ENCODE peak calls at places on chromosomes 7 and 10, in five cellular contexts. I is A549, F is psoas muscle, S is AG10803, Q is fibroblast of villous mesenchyme. H is an unnamed sample.

GRCh38 chr7:101743995-101744360 is 73.4 kb upstream of the CUX1 start:
- DNase-seq in Q (no peak), S (no peak), F (no peak), I (no peak), H (no peak)

GRCh38 chr7:100863406-100863950 is 3.7 kb upstream of the TRIP6 start:
- DNase-seq in I (no peak), Q (no peak), S (no peak), F (no peak), H (peak)

GRCh38 chr10:119206603-119207366 is 586 bp upstream of the GRK5 start:
- DNase-seq in S (peak), Q (peak), I (peak), F (peak), H (peak)

GRCh38 chr10:101441539-101442455 is 87.8 kb downstream of the BTRC start:
- DNase-seq in S (peak), Q (peak), F (no peak), I (peak), H (peak)

GRCh38 chr10:68602434-68602833 is 42.3 kb downstream of the TET1 start:
- DNase-seq in F (no peak), Q (no peak), S (no peak), I (no peak), H (no peak)

GRCh38 chr7:151930026-151930653 is 26.1 kb upstream of the GALNTL5 start:
- DNase-seq in F (no peak), S (no peak), Q (no peak), I (no peak), H (no peak)

GRCh38 chr10:69498711-69499471 is 47.6 kb downstream of the TSPAN15 start:
- DNase-seq in I (no peak), S (no peak), Q (no peak), F (peak), H (no peak)

GRCh38 chr7:95340491-95340890 is 16.2 kb upstream of the PON1 start:
- DNase-seq in F (no peak), S (no peak), Q (no peak), I (no peak), H (no peak)

GRCh38 chr7:64463636-64464375 is 99.1 kb downstream of the ZNF680 start:
- DNase-seq in F (peak), I (no peak), Q (peak), S (peak), H (peak)

GRCh38 chr10:86253171-86254072 is 113.2 kb downstream of the GRID1 start:
- DNase-seq in F (no peak), Q (no peak), I (no peak), S (no peak), H (no peak)

GRCh38 chr10:73043319-73043718 is 53.3 kb downstream of the P4HA1 start:
- DNase-seq in S (no peak), F (no peak), Q (peak), I (no peak), H (no peak)

GRCh38 chr7:112594397-112594796 is 113.6 kb downstream of the LSMEM1 start:
- DNase-seq in F (no peak), Q (peak), I (no peak), S (peak), H (no peak)

GRCh38 chr10:28314211-28314610 is 11.3 kb upstream of the MPP7 start:
- DNase-seq in F (no peak), S (no peak), Q (no peak), I (no peak), H (no peak)

GRCh38 chr7:44534087-44534486 is 7.0 kb downstream of the NPC1L1 start:
- DNase-seq in Q (peak), I (no peak), S (no peak), F (no peak), H (no peak)

GRCh38 chr10:102996876-102997275 is 78.8 kb downstream of the CNNM2 start:
- DNase-seq in F (no peak), S (no peak), Q (no peak), I (no peak), H (no peak)

GRCh38 chr7:156764016-156764669 is 123.6 kb downstream of the RNF32 start:
- DNase-seq in I (peak), F (peak), S (peak), Q (peak), H (peak)

GRCh38 chr10:79322616-79323566 is 24.4 kb upstream of the PPIF start:
- DNase-seq in F (peak), I (no peak), S (peak), Q (peak), H (peak)

GRCh38 chr7:7913506-7913905 is 55.1 kb upstream of the GLCCI1 start:
- DNase-seq in I (no peak), S (peak), F (no peak), Q (peak), H (peak)

GRCh38 chr7:11427686-11428273 is 404.2 kb downstream of the THSD7A start:
- DNase-seq in Q (peak), I (peak), S (peak), F (no peak), H (peak)

GRCh38 chr10:45418859-45419672 is 45.0 kb downstream of the ALOX5 start:
- DNase-seq in F (peak), Q (peak), S (peak), I (no peak), H (peak)

GRCh38 chr7:129923709-129924108 is 29.1 kb downstream of the UBE2H start:
- DNase-seq in F (no peak), S (peak), I (no peak), Q (peak), H (peak)

GRCh38 chr7:69610675-69611037 is 12.4 kb downstream of the AUTS2 start:
- DNase-seq in F (no peak), I (no peak), Q (no peak), S (no peak), H (no peak)

GRCh38 chr10:14060320-14061070 is 270.2 kb downstream of the FRMD4A start:
- DNase-seq in S (no peak), I (no peak), F (no peak), Q (no peak), H (peak)

GRCh38 chr7:140674899-140675701 is 2.4 kb downstream of the ADCK2 start:
- DNase-seq in S (peak), F (no peak), Q (peak), I (peak), H (peak)

GRCh38 chr7:151085329-151085690 is 965 bp upstream of the AGAP3 start:
- DNase-seq in F (peak), Q (no peak), I (no peak), S (no peak), H (no peak)

GRCh38 chr7:128202287-128202957 is 38.7 kb upstream of the LEP start:
- DNase-seq in Q (no peak), F (no peak), I (no peak), S (no peak), H (no peak)

GRCh38 chr10:66565999-66566398 is 359.8 kb upstream of the LRRTM3 start:
- DNase-seq in F (no peak), I (no peak), Q (no peak), S (no peak), H (no peak)

GRCh38 chr7:42574693-42575084 is 337.2 kb downstream of the C7orf25 start:
- DNase-seq in S (peak), F (no peak), I (no peak), Q (peak), H (peak)

GRCh38 chr7:29977926-29978652 is 11.5 kb downstream of the SCRN1 start:
- DNase-seq in I (peak), F (no peak), Q (no peak), S (no peak), H (peak)

GRCh38 chr10:1102392-1102791 is 46.2 kb downstream of the WDR37 start:
- DNase-seq in F (no peak), Q (no peak), I (no peak), S (no peak), H (no peak)

GRCh38 chr10:6211341-6212265 is 8.9 kb downstream of the PFKFB3 start:
- DNase-seq in F (no peak), S (peak), Q (peak), I (no peak), H (peak)

GRCh38 chr10:112435013-112435619 is 11.6 kb downstream of the ZDHHC6 start:
- DNase-seq in I (peak), F (no peak), Q (peak), S (peak), H (no peak)
- TF ChIP-seq CTCF in I (peak), F (peak), Q (peak), S (peak), H (peak)

GRCh38 chr10:126905776-126906703 is 812 bp downstream of the DOCK1 start:
- DNase-seq in S (peak), Q (peak), F (no peak), I (peak), H (peak)
- H3K4me3 ChIP-seq in S (peak), Q (peak), F (peak), I (peak), H (peak)

DNA sequence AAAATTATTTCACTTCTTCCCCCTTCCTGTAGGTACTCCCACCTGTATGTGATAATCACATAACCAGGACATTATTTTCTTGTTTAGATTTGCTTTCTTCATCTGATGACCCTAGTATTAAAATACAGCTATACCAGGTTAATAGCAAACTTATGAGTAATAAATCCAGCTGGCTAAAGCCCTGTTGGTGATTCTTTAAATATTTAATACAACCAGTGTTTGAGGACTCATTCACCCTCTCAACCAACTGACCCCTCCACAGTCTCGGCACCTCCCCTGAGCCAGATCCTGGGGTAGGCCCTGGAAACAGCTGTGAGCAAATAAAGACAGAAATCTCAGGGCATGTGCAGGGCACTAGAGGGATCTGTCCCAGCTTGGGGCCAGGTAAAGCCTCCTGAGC is 58.5 kb downstream of the BLNK start:
- DNase-seq in F (no peak), S (no peak), Q (no peak), I (no peak), H (no peak)
- TF ChIP-seq CTCF in F (no peak), S (no peak), Q (no peak), I (no peak), H (no peak)

GRCh38 chr7:22375359-22376048 is 18.6 kb upstream of the RAPGEF5 start:
- DNase-seq in F (no peak), I (no peak), Q (no peak), S (peak), H (no peak)

GRCh38 chr7:22380333-22380732 is 23.4 kb upstream of the RAPGEF5 start:
- DNase-seq in Q (no peak), I (no peak), S (no peak), F (no peak), H (no peak)

GRCh38 chr7:22373911-22374310 is 17.0 kb upstream of the RAPGEF5 start:
- DNase-seq in I (no peak), S (no peak), Q (no peak), F (no peak), H (no peak)

GRCh38 chr7:22378199-22378961 is 21.4 kb upstream of the RAPGEF5 start:
- DNase-seq in F (no peak), S (no peak), Q (no peak), I (no peak), H (no peak)

DNA sequence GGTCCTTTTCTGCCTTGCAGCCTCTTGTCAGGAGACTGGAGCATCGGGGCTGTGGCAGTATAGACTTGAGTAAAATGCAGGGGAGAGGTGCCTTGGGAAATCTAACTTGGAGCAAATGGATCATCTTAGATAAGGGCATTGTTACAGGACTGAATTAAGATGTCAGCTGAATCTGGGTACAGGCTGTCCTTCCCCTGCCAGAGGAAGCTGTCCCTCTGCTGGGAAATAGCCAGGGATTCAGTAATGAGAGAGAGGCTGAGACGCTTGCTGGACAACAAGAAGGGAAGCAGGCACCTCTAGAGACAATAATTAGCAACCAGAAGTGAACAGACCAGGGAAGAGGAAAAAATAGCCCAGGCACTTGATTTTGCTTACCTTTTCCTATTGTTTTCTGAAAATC is 20.7 kb upstream of the RAPGEF5 start:
- DNase-seq in F (no peak), Q (no peak), I (no peak), S (no peak), H (no peak)
- H3K4me3 ChIP-seq in F (no peak), Q (no peak), I (no peak), S (no peak), H (no peak)

GRCh38 chr10:132372516-132373095 is 24.4 kb upstream of the PWWP2B start:
- DNase-seq in F (no peak), S (no peak), Q (no peak), I (no peak), H (no peak)

GRCh38 chr10:132369636-132370185 is 27.3 kb upstream of the PWWP2B start:
- DNase-seq in Q (no peak), I (no peak), S (no peak), F (no peak), H (no peak)

GRCh38 chr10:132373241-132373955 is 23.6 kb upstream of the PWWP2B start:
- DNase-seq in F (no peak), S (no peak), I (no peak), Q (no peak), H (no peak)

GRCh38 chr10:132370426-132371340 is 26.3 kb upstream of the PWWP2B start:
- DNase-seq in Q (no peak), I (no peak), S (no peak), F (no peak), H (no peak)

DNA sequence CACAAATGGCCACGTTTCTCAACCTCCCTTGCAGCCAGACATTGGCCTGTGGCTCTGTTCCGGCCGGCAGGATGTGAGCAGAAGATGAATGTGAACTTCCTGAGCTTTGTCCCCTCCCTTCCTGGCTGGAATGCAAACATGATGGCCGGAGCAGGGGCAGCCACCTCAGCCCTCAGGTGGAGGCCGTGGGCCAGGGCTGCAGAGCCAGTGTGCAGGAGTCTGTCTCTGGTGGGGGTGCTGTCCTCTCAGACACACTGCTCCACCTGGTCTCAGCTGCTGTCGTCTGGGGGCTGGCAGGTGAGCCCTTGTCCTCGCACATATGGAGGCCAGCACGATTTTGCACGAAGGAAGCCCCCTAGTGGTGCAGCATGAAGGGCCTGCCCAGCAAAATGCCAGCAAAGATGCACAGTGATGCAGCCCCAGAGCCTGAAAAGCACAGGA is 25.3 kb upstream of the PWWP2B start:
- DNase-seq in Q (no peak), I (no peak), F (no peak), S (no peak), H (no peak)
- TF ChIP-seq CTCF in Q (peak), I (peak), F (no peak), S (peak), H (peak)

DNA sequence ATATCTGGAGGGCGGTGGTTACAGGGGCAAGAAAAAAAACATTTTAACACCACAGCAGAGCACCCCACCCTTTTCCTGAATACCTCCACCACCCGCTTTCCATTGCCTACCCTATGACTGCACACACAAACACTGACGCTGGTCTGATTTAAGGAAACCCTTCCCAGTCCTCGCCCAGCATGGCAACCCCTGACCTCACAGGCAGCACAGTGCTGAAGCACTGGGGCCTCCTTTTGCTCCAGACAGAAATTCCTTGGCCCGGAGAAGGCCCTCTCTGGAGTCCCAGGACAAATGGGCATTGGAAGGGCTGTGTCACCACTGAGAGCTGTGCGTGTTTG is 39.2 kb upstream of the DUSP5 start:
- DNase-seq in F (no peak), I (no peak), S (no peak), Q (no peak), H (no peak)
- H3K4me3 ChIP-seq in F (no peak), I (no peak), S (no peak), Q (no peak), H (no peak)

GRCh38 chr7:123209786-123210185 is 10.0 kb upstream of the SLC13A1 start:
- DNase-seq in S (no peak), I (no peak), F (no peak), Q (peak), H (peak)

GRCh38 chr7:123211545-123211944 is 11.8 kb upstream of the SLC13A1 start:
- DNase-seq in Q (no peak), I (no peak), F (no peak), S (no peak), H (no peak)

GRCh38 chr7:123204206-123204835 is 4.6 kb upstream of the SLC13A1 start:
- DNase-seq in F (no peak), S (no peak), Q (no peak), I (no peak), H (no peak)

GRCh38 chr7:123210986-123211385 is 11.2 kb upstream of the SLC13A1 start:
- DNase-seq in S (no peak), F (no peak), I (no peak), Q (peak), H (peak)

GRCh38 chr7:123208793-123209192 is 9.0 kb upstream of the SLC13A1 start:
- DNase-seq in S (no peak), Q (peak), F (no peak), I (no peak), H (peak)
- TF ChIP-seq CTCF in S (no peak), Q (peak), F (no peak), I (no peak), H (peak)

GRCh38 chr10:92693534-92693893 is 3.8 kb downstream of the HHEX start:
- DNase-seq in F (no peak), I (no peak), S (no peak), Q (no peak), H (no peak)
- H3K4me3 ChIP-seq in F (no peak), I (no peak), S (no peak), Q (no peak), H (no peak)

DNA sequence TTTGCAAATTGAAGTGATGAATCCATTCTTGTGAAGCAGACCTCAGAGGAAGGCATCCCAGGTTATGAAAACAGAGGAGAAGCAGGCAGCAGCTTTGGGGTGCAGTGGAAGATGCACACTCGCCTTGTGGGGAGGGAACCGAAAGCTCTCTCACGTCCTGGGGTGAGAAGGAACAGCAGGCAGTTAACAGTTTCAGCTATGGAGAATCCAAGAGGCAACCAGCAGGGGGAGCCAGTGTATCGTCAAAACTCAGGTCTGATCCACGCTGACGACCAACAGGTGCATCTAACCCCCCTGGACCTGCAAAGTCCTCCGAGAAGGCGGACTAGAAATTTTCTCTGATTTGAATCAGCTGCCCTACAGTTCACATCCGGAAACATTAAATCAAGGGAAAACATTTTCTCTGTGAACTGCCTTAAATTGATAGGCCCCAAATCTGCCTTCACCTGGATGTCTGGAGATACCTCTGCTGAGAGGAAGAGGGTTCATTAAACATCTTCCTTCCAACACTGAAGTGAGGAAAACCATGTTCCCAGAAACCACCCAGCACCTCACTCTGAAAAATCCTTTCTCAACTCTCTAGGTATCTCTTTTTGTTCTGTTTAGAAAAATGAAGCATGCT is 139.0 kb upstream of the PFKP start:
- DNase-seq in I (peak), S (peak), Q (peak), F (peak), H (peak)
- TF ChIP-seq CTCF in I (peak), S (peak), Q (peak), F (peak), H (peak)

H was measured in cardiac muscle cell.